ENCODE peak calls at places on chromosomes 13 and 19, in four cellular contexts. V is activated naive CD4-positive, alpha-beta T cell treated with anti-CD3 and anti-CD28 coated beads, Interleukin-2, amount 50 U/mL, for 72 hours; U is AG08396; T is CD4-positive, alpha-beta T cell. I is an unnamed sample.

GRCh38 chr19:35074426-35075201 is 33.1 kb downstream of the HPN start:
- DNase-seq in V (no peak), U (no peak), T (no peak), I (no peak)

GRCh38 chr13:71417205-71417604 is 449.8 kb downstream of the DACH1 start:
- DNase-seq in V (no peak), U (no peak), T (no peak), I (no peak)

GRCh38 chr13:100536643-100537180 is 51.9 kb downstream of the GGACT start:
- DNase-seq in V (no peak), U (no peak), T (no peak), I (no peak)

GRCh38 chr19:40219721-40220276 is 1.6 kb upstream of the TTC9B start:
- DNase-seq in V (no peak), U (peak), T (no peak), I (no peak)

GRCh38 chr19:34145741-34146202 is 26.5 kb upstream of the LSM14A start:
- DNase-seq in V (no peak), U (peak), T (peak), I (peak)

GRCh38 chr19:46639356-46640061 is 3.5 kb upstream of the GNG8 start:
- DNase-seq in V (peak), U (peak), T (no peak), I (no peak)

GRCh38 chr19:4334929-4335833 is 3.4 kb downstream of the STAP2 start:
- DNase-seq in V (no peak), U (no peak), T (no peak), I (no peak)

GRCh38 chr13:34738251-34739170 is 203.6 kb upstream of the NBEA start:
- DNase-seq in V (no peak), U (no peak), T (no peak), I (no peak)

GRCh38 chr13:104816716-104817115 is 1718.7 kb downstream of the EFNB2 start:
- DNase-seq in V (no peak), U (no peak), T (no peak), I (no peak)

GRCh38 chr19:48681127-48681470 is 8.3 kb upstream of the NTN5 start:
- DNase-seq in V (no peak), U (peak), T (no peak), I (no peak)

I was measured in effector memory CD8-positive, alpha-beta T cell.